ENCODE peak calls at places on chromosomes 11 and 22, in four cellular contexts. T is aorta, R is thoracic aorta, S is sigmoid colon. J is an unnamed sample. For H3K36me3, the result is how much of the 10 kb centered on the place peaks cover.

GRCh38 chr22:22893077-22893805 is 5.6 kb downstream of the IGLL5 start:
- DNase-seq in R (no peak), S (peak), T (no peak), J (no peak)

GRCh38 chr11:100594320-100594719 is 92.8 kb upstream of the ARHGAP42 start:
- DNase-seq in T (no peak), R (no peak), S (no peak), J (no peak)

GRCh38 chr11:57834852-57835251 is 73.2 kb downstream of the CTNND1 start:
- DNase-seq in S (no peak), T (no peak), R (no peak), J (no peak)

GRCh38 chr22:35310556-35311550 is 11.2 kb downstream of the TOM1 start:
- DNase-seq in S (no peak), T (peak), R (no peak), J (no peak)

GRCh38 chr11:14892036-14892556 is at the start of gene CYP2R1:
- DNase-seq in R (peak), S (peak), T (peak), J (peak)

GRCh38 chr11:130023204-130023603 is 20.6 kb upstream of the PRDM10 start:
- DNase-seq in R (no peak), S (no peak), T (no peak), J (peak)

GRCh38 chr11:80414766-80415165 is 973.9 kb upstream of the TENM4 start:
- DNase-seq in S (no peak), R (no peak), T (no peak), J (no peak)

GRCh38 chr11:134385171-134385570 is 26.9 kb downstream of the B3GAT1 start:
- DNase-seq in R (no peak), T (no peak), S (no peak), J (no peak)

GRCh38 chr11:96317985-96318384 is 25.0 kb downstream of the MAML2 start:
- DNase-seq in R (no peak), S (no peak), T (no peak), J (no peak)

GRCh38 chr11:35290876-35291275 is 128.5 kb downstream of the SLC1A2 start:
- DNase-seq in S (no peak), R (no peak), T (no peak), J (no peak)

GRCh38 chr11:75534291-75535038 is 8.7 kb upstream of the GDPD5 start:
- DNase-seq in T (no peak), S (no peak), R (no peak), J (no peak)

GRCh38 chr11:92765965-92766371 is 203.5 kb upstream of the MTNR1B start:
- DNase-seq in T (no peak), S (no peak), R (no peak), J (peak)

GRCh38 chr11:43779306-43779705 is 98.8 kb downstream of the HSD17B12 start:
- DNase-seq in T (no peak), S (no peak), R (no peak), J (no peak)

GRCh38 chr22:40679964-40680818 is 907 bp downstream of the MCHR1 start:
- DNase-seq in S (no peak), T (no peak), R (no peak), J (no peak)

GRCh38 chr11:10847960-10848860 is 9.6 kb downstream of the ZBED5 start:
- DNase-seq in T (no peak), S (no peak), R (no peak), J (no peak)

GRCh38 chr11:20658135-20658534 is 11.3 kb upstream of the NELL1 start:
- DNase-seq in R (no peak), S (no peak), T (no peak), J (no peak)

GRCh38 chr11:22244986-22245592 is 52.2 kb downstream of the ANO5 start:
- DNase-seq in S (no peak), T (peak), R (no peak), J (peak)

GRCh38 chr11:96006016-96006415 is 82.1 kb upstream of the MTMR2 start:
- DNase-seq in T (no peak), S (no peak), R (no peak), J (no peak)

GRCh38 chr11:117002639-117003305 is 95.5 kb downstream of the SIK3 start:
- DNase-seq in R (no peak), S (no peak), T (no peak), J (no peak)

GRCh38 chr11:27150098-27150497 is 109.5 kb downstream of the BBOX1 start:
- DNase-seq in R (no peak), S (no peak), T (no peak), J (no peak)

GRCh38 chr22:31124811-31125465 is 2.2 kb downstream of the INPP5J start:
- DNase-seq in S (no peak), R (no peak), T (peak), J (no peak)

GRCh38 chr11:113906515-113906914 is 1.9 kb downstream of the HTR3B start:
- DNase-seq in S (no peak), T (no peak), R (no peak), J (no peak)

GRCh38 chr11:126544311-126545056 is 189.0 kb downstream of the ST3GAL4 start:
- DNase-seq in R (no peak), S (peak), T (no peak), J (peak)

GRCh38 chr11:67374571-67375276 is 1.3 kb upstream of the CLCF1 start:
- DNase-seq in T (no peak), R (no peak), S (no peak), J (no peak)

GRCh38 chr11:14054708-14055107 is 92.2 kb downstream of the SPON1 start:
- DNase-seq in T (peak), S (no peak), R (no peak), J (no peak)

GRCh38 chr22:49209452-49210195 is 618.0 kb downstream of the BRD1 start:
- DNase-seq in S (peak), R (no peak), T (peak), J (no peak)

GRCh38 chr22:32781695-32782094 is 19.8 kb upstream of the TIMP3 start:
- DNase-seq in R (no peak), S (no peak), T (no peak), J (no peak)

GRCh38 chr11:129960216-129961214 is 42.1 kb downstream of the PRDM10 start:
- DNase-seq in S (no peak), T (no peak), R (no peak), J (peak)

GRCh38 chr11:115415939-115416338 is 88.3 kb downstream of the CADM1 start:
- DNase-seq in S (no peak), R (no peak), T (no peak), J (no peak)

GRCh38 chr22:31350410-31350863 is 4.3 kb upstream of the PATZ1 start:
- DNase-seq in T (no peak), R (no peak), S (no peak), J (no peak)

GRCh38 chr11:110148775-110149744 is 55.9 kb downstream of the ZC3H12C start:
- DNase-seq in R (no peak), S (no peak), T (no peak), J (peak)

GRCh38 chr11:19853016-19853415 is 140.4 kb downstream of the NAV2 start:
- DNase-seq in R (no peak), S (no peak), T (no peak), J (no peak)

GRCh38 chr11:6062691-6063358 is 32.3 kb upstream of the OR56A1 start:
- DNase-seq in S (no peak), R (no peak), T (no peak), J (no peak)

GRCh38 chr22:16803255-16803917 is 21.8 kb downstream of the XKR3 start:
- DNase-seq in T (no peak), S (no peak), R (no peak), J (no peak)

GRCh38 chr11:90847268-90847886 is 624.5 kb upstream of the CHORDC1 start:
- DNase-seq in T (no peak), S (no peak), R (no peak), J (no peak)

GRCh38 chr22:24393012-24393559 is 34.3 kb upstream of the ADORA2A start:
- DNase-seq in T (no peak), R (no peak), S (no peak), J (no peak)

GRCh38 chr11:81874627-81875026 is 859.0 kb downstream of the FAM181B start:
- DNase-seq in T (no peak), S (no peak), R (no peak), J (no peak)

GRCh38 chr11:63763506-63764200 is 4.9 kb downstream of the ZFTA start:
- DNase-seq in T (peak), R (no peak), S (peak), J (no peak)

GRCh38 chr11:74100735-74101134 is 70.1 kb downstream of the C2CD3 start:
- DNase-seq in R (no peak), S (no peak), T (no peak), J (no peak)
- H3K36me3 ChIP-seq in R (under half), S (half or more), T (under half), J (under half)

GRCh38 chr22:37913233-37913721 is 7.2 kb downstream of the MICALL1 start:
- DNase-seq in R (no peak), S (no peak), T (no peak), J (no peak)

GRCh38 chr22:37922177-37922576 is 16.1 kb downstream of the MICALL1 start:
- DNase-seq in T (no peak), S (no peak), R (no peak), J (no peak)

GRCh38 chr22:37918580-37919274 is 12.6 kb downstream of the MICALL1 start:
- DNase-seq in R (no peak), T (no peak), S (no peak), J (no peak)

GRCh38 chr22:37920131-37920530 is 14.0 kb downstream of the MICALL1 start:
- DNase-seq in S (no peak), R (no peak), T (no peak), J (no peak)

GRCh38 chr22:37918149-37918548 is 12.1 kb downstream of the MICALL1 start:
- DNase-seq in T (no peak), R (no peak), S (no peak), J (no peak)
- H3K36me3 ChIP-seq in T (under half), R (under half), S (half or more), J (under half)

DNA sequence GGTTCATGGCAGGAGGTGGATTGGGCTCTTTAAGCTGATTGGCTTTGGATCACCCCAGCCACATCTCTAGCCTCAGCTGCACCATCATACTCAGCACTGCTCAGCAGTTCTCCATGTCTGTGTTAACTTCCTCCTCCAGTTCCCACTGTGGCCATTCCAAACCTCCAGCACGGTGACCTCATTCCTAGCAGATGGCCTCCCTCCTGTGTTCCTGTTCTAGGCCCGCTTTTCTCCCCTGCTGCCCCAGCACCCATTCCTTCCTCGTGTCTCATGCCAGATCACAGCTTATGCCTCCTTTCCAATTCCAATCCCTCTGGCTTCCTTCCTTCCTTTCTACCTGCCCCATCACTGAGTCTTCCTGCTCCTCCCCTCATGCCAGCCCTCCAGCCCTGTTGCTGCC is 96.1 kb downstream of the MICAL2 start:
- DNase-seq in R (no peak), S (no peak), T (no peak), J (no peak)
- H3K36me3 ChIP-seq in R (half or more), S (half or more), T (under half), J (under half)

GRCh38 chr22:19494676-19495173 is 15.0 kb downstream of the CDC45 start:
- DNase-seq in R (no peak), T (no peak), S (no peak), J (no peak)
- H3K36me3 ChIP-seq in R (under half), T (under half), S (under half), J (under half)

DNA sequence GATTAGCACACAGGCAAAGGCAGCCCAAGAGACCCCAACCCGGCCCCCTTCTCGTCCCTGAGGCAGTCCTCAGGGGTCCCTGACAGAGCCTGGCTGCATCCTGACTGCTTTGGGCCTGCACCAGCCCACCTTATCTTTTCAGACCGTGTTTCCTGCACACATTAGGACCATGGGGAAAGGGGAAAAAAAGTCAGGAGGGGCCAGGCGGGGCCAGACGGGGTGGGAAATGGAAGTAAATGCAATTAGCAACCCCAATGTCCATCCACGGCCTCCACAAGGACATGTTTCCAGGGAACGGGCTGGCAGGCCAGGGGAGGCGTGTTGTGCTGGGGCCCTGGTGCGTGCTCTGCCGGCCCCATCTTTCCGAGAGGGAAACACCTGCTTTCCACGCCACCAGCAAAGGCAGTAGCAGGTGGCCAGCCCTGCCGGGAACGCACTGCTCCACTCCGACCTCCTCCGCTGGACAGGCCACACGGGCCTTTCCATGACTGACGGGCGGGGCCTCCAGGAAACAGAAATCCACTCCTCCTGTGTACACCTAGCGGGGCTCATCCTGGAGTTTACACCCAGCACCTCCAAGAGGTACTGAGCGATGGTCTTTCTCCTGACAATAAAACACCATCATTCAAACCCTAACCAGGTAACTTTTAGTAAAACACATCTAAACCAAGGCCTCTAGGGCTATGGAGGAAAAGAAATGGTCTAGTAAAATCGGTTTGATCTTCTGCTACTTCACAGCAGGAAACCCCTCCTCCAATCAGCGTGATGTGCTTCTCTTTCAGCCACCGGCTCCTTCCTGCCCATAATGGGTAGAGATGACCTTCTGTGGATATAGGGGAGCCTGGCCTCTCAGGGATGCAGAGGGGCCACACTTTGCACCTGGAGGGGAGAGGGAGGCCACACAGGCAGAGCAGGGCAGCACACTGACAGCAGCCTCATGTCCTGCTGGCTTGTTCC is 7.2 kb downstream of the EHD1 start:
- DNase-seq in R (no peak), S (no peak), T (peak), J (no peak)
- H3K36me3 ChIP-seq in R (under half), S (under half), T (under half), J (under half)

DNA sequence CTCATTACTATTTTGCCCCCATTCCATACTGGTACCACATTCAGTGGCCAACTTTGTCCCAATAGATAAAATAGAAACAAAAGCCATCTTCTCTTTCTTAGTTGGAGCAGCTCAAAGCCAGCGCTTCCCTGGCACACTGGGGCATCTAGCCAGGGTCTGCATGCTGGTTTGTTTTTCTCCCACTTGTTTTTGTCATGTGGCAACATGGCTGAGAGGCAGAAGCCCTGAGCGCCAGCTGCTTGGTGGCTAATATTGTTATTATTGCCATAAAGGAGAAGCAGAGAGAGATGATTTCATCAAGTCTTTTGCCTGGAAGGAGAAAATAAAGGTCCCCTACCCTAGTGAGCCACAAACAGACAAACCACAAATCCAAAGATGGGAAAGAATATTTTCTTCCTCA is 48.4 kb upstream of the CRTAM start:
- DNase-seq in R (no peak), T (no peak), S (no peak), J (no peak)
- H3K36me3 ChIP-seq in R (under half), T (under half), S (under half), J (under half)

J was measured in kidney epithelial cell.